ENCODE peak calls at places on chromosomes 5 and 9, in six cellular contexts. D, C, F, A, G and Q are unnamed samples.

GRCh38 chr9:91954841-91955471 is 4.9 kb upstream of the ROR2 start:
- DNase-seq in C (no peak), D (peak; percentile 84), A (peak; percentile 49), F (no peak), G (peak; percentile 77), Q (peak; percentile 62)

GRCh38 chr5:149621415-149622098 is 40.3 kb downstream of the ARHGEF37 start:
- DNase-seq in A (no peak), C (no peak), G (no peak), F (no peak), D (no peak), Q (no peak)

GRCh38 chr5:31161772-31162171 is 31.7 kb upstream of the CDH6 start:
- DNase-seq in A (no peak), D (no peak), G (peak; percentile 17), C (no peak), F (no peak), Q (no peak)

GRCh38 chr5:127770272-127770671 is 67.1 kb downstream of the CCDC192 start:
- DNase-seq in G (no peak), A (no peak), C (no peak), F (no peak), D (no peak), Q (no peak)

GRCh38 chr9:27851858-27852257 is 278.6 kb upstream of the C9orf72 start:
- DNase-seq in G (no peak), C (no peak), A (no peak), D (no peak), F (no peak), Q (no peak)

GRCh38 chr5:80871541-80871961 is 88.6 kb upstream of the RASGRF2 start:
- DNase-seq in D (peak; percentile 19), F (no peak), C (no peak), A (peak; percentile 27), G (no peak), Q (no peak)

GRCh38 chr5:115309751-115310370 is 13.4 kb upstream of the CCDC112 start:
- DNase-seq in C (no peak), D (peak; percentile 49), G (no peak), F (peak; percentile 50), A (peak; percentile 43), Q (no peak)

GRCh38 chr5:22560115-22560514 is 293.0 kb downstream of the CDH12 start:
- DNase-seq in G (no peak), F (no peak), C (no peak), D (no peak), A (peak; percentile 93), Q (no peak)

GRCh38 chr9:69548676-69549075 is 123.5 kb downstream of the APBA1 start:
- DNase-seq in D (no peak), F (no peak), A (no peak), G (no peak), C (no peak), Q (no peak)

GRCh38 chr5:99032234-99033013 is 103.6 kb upstream of the CHD1 start:
- DNase-seq in C (no peak), A (peak; percentile 65), F (no peak), G (peak; percentile 83), D (peak; percentile 84), Q (peak; percentile 51)

GRCh38 chr9:27514551-27514950 is 9.5 kb upstream of the IFNK start:
- DNase-seq in C (no peak), D (no peak), G (no peak), F (no peak), A (no peak), Q (no peak)

GRCh38 chr9:120937596-120937995 is 11.0 kb upstream of the TRAF1 start:
- DNase-seq in D (no peak), C (no peak), G (no peak), A (no peak), F (no peak), Q (no peak)

GRCh38 chr5:141409598-141410306 is 1.9 kb downstream of the PCDHGB6 start:
- DNase-seq in A (no peak), G (no peak), D (no peak), C (no peak), F (no peak), Q (no peak)
- H3K9me3 ChIP-seq in A (peaks cover 47% of the 10 kb centered on the region), G (peaks cover 9% of the 10 kb centered on the region), D (no peaks in the 10 kb centered on the region), C (peaks cover 3% of the 10 kb centered on the region), F (no peaks in the 10 kb centered on the region), Q (no peaks in the 10 kb centered on the region)

GRCh38 chr5:54304031-54304430 is 6.3 kb downstream of the ARL15 start:
- DNase-seq in D (no peak), G (no peak), F (no peak), C (no peak), A (no peak), Q (no peak)

GRCh38 chr5:54302267-54302687 is 8.1 kb downstream of the ARL15 start:
- DNase-seq in F (no peak), D (no peak), G (no peak), A (peak; percentile 74), C (no peak), Q (no peak)

GRCh38 chr5:54307583-54307982 is 2.8 kb downstream of the ARL15 start:
- DNase-seq in C (no peak), G (no peak), F (no peak), D (no peak), A (peak; percentile 61), Q (no peak)

GRCh38 chr5:54306893-54307292 is 3.5 kb downstream of the ARL15 start:
- DNase-seq in G (no peak), A (no peak), C (no peak), F (no peak), D (no peak), Q (no peak)

GRCh38 chr5:54305737-54306136 is 4.6 kb downstream of the ARL15 start:
- DNase-seq in A (no peak), F (no peak), C (no peak), G (no peak), D (no peak), Q (no peak)
- H3K27ac ChIP-seq in A (no peak overlapping the region), F (no peak overlapping the region), C (no peak overlapping the region), G (no peak overlapping the region), D (no peak overlapping the region), Q (no peak overlapping the region)

GRCh38 chr9:133780404-133780945 is 42.3 kb upstream of the SARDH start:
- DNase-seq in G (no peak), D (no peak), C (no peak), A (no peak), F (no peak), Q (no peak)
- H3K36me3 ChIP-seq in G (no peaks in the 10 kb centered on the region), D (no peaks in the 10 kb centered on the region), C (no peaks in the 10 kb centered on the region), A (peaks cover 2% of the 10 kb centered on the region), F (no peaks in the 10 kb centered on the region), Q (peaks cover 9% of the 10 kb centered on the region)

GRCh38 chr5:141430332-141431113 is at the start of gene PCDHGA12:
- DNase-seq in G (no peak), A (peak; percentile 82), D (peak; percentile 45), C (no peak), F (no peak), Q (no peak)
- H3K9me3 ChIP-seq in G (peaks cover 7% of the 10 kb centered on the region), A (peaks cover 44% of the 10 kb centered on the region), D (no peaks in the 10 kb centered on the region), C (peaks cover 11% of the 10 kb centered on the region), F (peaks cover 5% of the 10 kb centered on the region), Q (peaks cover 9% of the 10 kb centered on the region)

GRCh38 chr5:36607838-36608783 is 1.7 kb downstream of the SLC1A3 start:
- DNase-seq in D (no peak), C (no peak), A (peak; percentile 41), G (no peak), F (no peak), Q (no peak)

GRCh38 chr5:36606437-36607113 is at the start of gene SLC1A3:
- DNase-seq in C (no peak), G (peak; percentile 48), F (no peak), A (peak; percentile 83), D (peak; percentile 10), Q (peak; percentile 74)

GRCh38 chr5:36605241-36605640 is 1.2 kb upstream of the SLC1A3 start:
- DNase-seq in F (no peak), D (no peak), C (no peak), G (no peak), A (no peak), Q (no peak)

GRCh38 chr5:36606052-36606436 is 362 bp upstream of the SLC1A3 start:
- DNase-seq in D (no peak), F (no peak), G (no peak), A (no peak), C (no peak), Q (no peak)

DNA sequence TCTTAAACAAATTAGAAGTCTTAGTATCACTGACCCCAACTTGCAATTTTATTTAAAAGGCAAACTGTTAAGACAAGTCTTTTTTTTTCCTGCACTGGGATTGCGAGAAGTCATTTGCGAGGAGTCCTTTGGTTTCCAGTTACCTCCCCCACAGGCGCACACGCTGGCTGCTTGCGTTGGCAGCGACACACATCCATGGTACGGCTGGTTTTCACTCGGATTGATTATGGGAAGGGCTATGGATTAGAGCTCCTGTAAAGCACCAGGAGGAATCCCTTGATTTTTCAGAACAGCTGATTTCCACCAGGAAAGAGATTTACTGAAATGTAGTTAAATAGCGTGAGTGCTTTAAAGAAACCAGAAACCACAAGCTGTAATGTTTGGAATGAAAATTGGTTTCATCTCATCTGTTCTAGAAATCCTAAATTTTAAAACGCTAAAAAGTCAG is 732 bp downstream of the SLC1A3 start:
- DNase-seq in A (peak; percentile 46), F (no peak), D (no peak), C (no peak), G (no peak), Q (peak; percentile 17)
- H3K27ac ChIP-seq in A (peak overlapping the region; percentile 85), F (no peak overlapping the region), D (no peak overlapping the region), C (no peak overlapping the region), G (no peak overlapping the region), Q (peak overlapping the region; percentile 2)